ENCODE peak calls at places on chromosomes 6 and 20, in seven cellular contexts. Q, L, M, Y, H, W and N are unnamed samples.

GRCh38 chr6:149480502-149481280 is 4.1 kb downstream of the ZC3H12D start:
- DNase-seq in Q (no peak), L (no peak), M (no peak), Y (peak; percentile 35), H (no peak), W (no peak), N (no peak)

GRCh38 chr20:33568378-33569289 is 78.7 kb downstream of the CBFA2T2 start:
- DNase-seq in Q (peak; percentile 23), L (peak; percentile 32), M (no peak), Y (no peak), H (no peak), W (peak; percentile 99), N (no peak)

GRCh38 chr6:155158044-155158843 is 105.6 kb upstream of the CLDN20 start:
- DNase-seq in Q (peak; percentile 26), L (no peak), M (no peak), Y (no peak), H (peak; percentile 75), W (no peak), N (no peak)

GRCh38 chr6:30759575-30760239 is 15.4 kb upstream of the IER3 start:
- DNase-seq in Q (peak; percentile 87), L (no peak), M (peak; percentile 93), Y (no peak), H (peak; percentile 98), W (no peak), N (no peak)

GRCh38 chr20:23613676-23614075 is 8.0 kb upstream of the CST9 start:
- DNase-seq in Q (no peak), L (no peak), M (no peak), Y (no peak), H (no peak), W (no peak), N (no peak)

GRCh38 chr6:143570147-143570853 is 58.8 kb upstream of the FUCA2 start:
- DNase-seq in Q (no peak), L (no peak), M (no peak), Y (no peak), H (no peak), W (no peak), N (no peak)

GRCh38 chr20:57289401-57290177 is 23.1 kb upstream of the BMP7 start:
- DNase-seq in Q (no peak), L (no peak), M (no peak), Y (no peak), H (no peak), W (no peak), N (no peak)

GRCh38 chr6:39389372-39389767 is 66.9 kb upstream of the KCNK16 start:
- DNase-seq in Q (peak; percentile 28), L (no peak), M (no peak), Y (no peak), H (peak; percentile 11), W (no peak), N (no peak)

GRCh38 chr6:87808005-87808757 is 106.1 kb upstream of the AKIRIN2 start:
- DNase-seq in Q (peak; percentile 49), L (no peak), M (peak; percentile 30), Y (no peak), H (peak; percentile 85), W (peak; percentile 54), N (no peak)